ENCODE peak calls at places on chromosomes 11 and 22, in six cellular contexts. Q is foreskin fibroblast, K is GM13977, W is dorsolateral prefrontal cortex, S is heart right ventricle, T is tibial nerve. B is an unnamed sample.
A peak's percentile ranks its signal among the peaks of the same experiment; 100 is the strongest.

GRCh38 chr11:130782361-130783221 is 133.7 kb downstream of the SNX19 start:
- DNase-seq in K (no peak), W (no peak), Q (no peak), T (no peak), S (no peak), B (no peak)

GRCh38 chr11:118658372-118659313 is 20.8 kb downstream of the TREH start:
- DNase-seq in K (no peak), S (no peak), W (no peak), Q (no peak), T (no peak), B (no peak)

GRCh38 chr11:134610116-134610910 is 198.3 kb upstream of the B3GAT1 start:
- DNase-seq in K (no peak), Q (no peak), S (no peak), W (no peak), T (no peak), B (no peak)

GRCh38 chr11:30218278-30218677 is 12.5 kb upstream of the FSHB start:
- DNase-seq in T (no peak), W (no peak), S (no peak), K (no peak), Q (no peak), B (no peak)

GRCh38 chr11:43135966-43136534 is 175.7 kb upstream of the API5 start:
- DNase-seq in W (no peak), K (no peak), Q (no peak), S (no peak), T (no peak), B (no peak)

GRCh38 chr11:107969219-107969618 is 39.5 kb upstream of the CUL5 start:
- DNase-seq in K (no peak), T (no peak), S (no peak), Q (no peak), W (no peak), B (no peak)

GRCh38 chr11:8867035-8867434 is 44.0 kb upstream of the AKIP1 start:
- DNase-seq in S (no peak), T (no peak), K (no peak), Q (peak; percentile 20), W (no peak), B (no peak)

GRCh38 chr22:17565986-17566687 is 2.8 kb downstream of the SLC25A18 start:
- DNase-seq in W (no peak), Q (no peak), K (no peak), T (no peak), S (no peak), B (no peak)

GRCh38 chr11:815675-816432 is 2.9 kb upstream of the PNPLA2 start:
- DNase-seq in K (no peak), Q (no peak), S (no peak), W (no peak), T (no peak), B (no peak)

GRCh38 chr11:17572791-17573460 is 25.9 kb downstream of the OTOG start:
- DNase-seq in K (no peak), W (peak; percentile 30), Q (no peak), S (no peak), T (no peak), B (no peak)

GRCh38 chr22:48950151-48950915 is 877.3 kb downstream of the BRD1 start:
- DNase-seq in S (no peak), Q (no peak), K (no peak), W (peak; percentile 25), T (no peak), B (no peak)

GRCh38 chr22:46104881-46105493 is 45.3 kb upstream of the PPARA start:
- DNase-seq in S (no peak), Q (no peak), T (no peak), K (no peak), W (no peak), B (no peak)

GRCh38 chr22:46195487-46196165 is 45.3 kb downstream of the PPARA start:
- DNase-seq in W (no peak), T (no peak), Q (no peak), S (no peak), K (no peak), B (no peak)

GRCh38 chr11:96200243-96200642 is 142.8 kb downstream of the MAML2 start:
- DNase-seq in K (no peak), S (no peak), Q (peak; percentile 63), T (no peak), W (no peak), B (peak; percentile 80)

GRCh38 chr22:30859714-30860095 is 108.9 kb downstream of the MORC2 start:
- DNase-seq in W (peak; percentile 14), T (no peak), Q (no peak), S (no peak), K (no peak), B (no peak)

GRCh38 chr11:11428714-11429113 is 75.7 kb upstream of the CSNK2A3 start:
- DNase-seq in K (no peak), S (no peak), W (no peak), Q (no peak), T (no peak), B (no peak)

GRCh38 chr11:67032830-67033555 is 10.1 kb downstream of the SYT12 start:
- DNase-seq in S (no peak), K (no peak), W (no peak), Q (peak; percentile 85), T (no peak), B (peak; percentile 44)

GRCh38 chr22:46801826-46802607 is 39.6 kb downstream of the TBC1D22A start:
- DNase-seq in W (no peak), Q (no peak), K (no peak), S (no peak), T (no peak), B (no peak)

GRCh38 chr11:35617687-35618496 is at the start of gene FJX1:
- DNase-seq in W (peak; percentile 44), S (peak; percentile 61), T (no peak), Q (peak; percentile 92), K (peak; percentile 84), B (peak; percentile 56)

GRCh38 chr22:40240671-40241070 is 62.9 kb downstream of the TNRC6B start:
- DNase-seq in W (no peak), T (no peak), S (no peak), K (no peak), Q (no peak), B (no peak)

GRCh38 chr11:63572026-63572688 is 9.0 kb upstream of the PLAAT2 start:
- DNase-seq in S (no peak), W (no peak), K (no peak), Q (no peak), T (no peak), B (no peak)

GRCh38 chr11:114368918-114369680 is 31.2 kb downstream of the C11orf71 start:
- DNase-seq in W (no peak), T (no peak), Q (no peak), K (no peak), S (no peak), B (no peak)

GRCh38 chr11:14374922-14375630 is 16.1 kb upstream of the RRAS2 start:
- DNase-seq in T (no peak), W (no peak), S (no peak), Q (no peak), K (no peak), B (no peak)

GRCh38 chr11:126355324-126355925 is at the start of gene ST3GAL4:
- DNase-seq in T (peak; percentile 66), Q (peak; percentile 70), K (peak; percentile 92), W (peak; percentile 81), S (peak; percentile 91), B (no peak)

GRCh38 chr22:22787805-22788459 is 99.7 kb upstream of the IGLL5 start:
- DNase-seq in W (peak; percentile 42), T (peak; percentile 29), S (peak; percentile 48), K (peak; percentile 68), Q (peak; percentile 12), B (no peak)

GRCh38 chr11:68412593-68413475 is 47.7 kb upstream of the PPP6R3 start:
- DNase-seq in Q (peak; percentile 90), K (peak; percentile 60), T (no peak), S (no peak), W (no peak), B (no peak)

GRCh38 chr22:29524440-29525191 is 28.9 kb downstream of the THOC5 start:
- DNase-seq in W (no peak), Q (peak; percentile 5), T (no peak), S (no peak), K (peak; percentile 37), B (no peak)

GRCh38 chr11:26227311-26227710 is 104.6 kb upstream of the ANO3 start:
- DNase-seq in K (peak; percentile 36), T (no peak), S (no peak), Q (peak; percentile 85), W (no peak), B (peak; percentile 91)
- TF ChIP-seq CTCF in K (peak; percentile 44), T (peak; percentile 37), S (peak; percentile 47), Q (peak; percentile 39), W (peak; percentile 43), B (peak; percentile 52)

DNA sequence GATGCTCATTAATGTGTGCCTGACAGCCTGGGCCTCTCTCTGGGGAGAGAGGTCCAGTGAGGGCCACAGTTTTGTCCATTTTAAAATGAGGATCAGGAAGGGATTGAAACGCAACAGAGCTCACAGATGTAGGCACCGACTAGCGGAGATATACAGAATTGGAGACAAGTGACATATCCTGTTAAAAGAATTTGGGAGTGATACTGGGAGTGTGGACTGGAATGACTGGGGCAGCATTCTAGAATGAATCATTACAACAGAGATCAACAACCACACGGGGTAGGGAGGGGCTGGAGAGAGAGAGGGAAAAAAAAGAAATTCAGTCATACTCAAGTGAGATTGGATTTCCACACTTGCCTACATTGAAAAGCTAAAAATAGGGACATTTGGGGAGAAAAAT is 2.5 kb upstream of the NCAM1 start:
- DNase-seq in Q (peak; percentile 19), S (no peak), K (no peak), W (no peak), T (no peak), B (no peak)
- TF ChIP-seq CTCF in Q (peak; percentile 16), S (peak; percentile 29), K (no peak), W (no peak), T (no peak), B (no peak)

DNA sequence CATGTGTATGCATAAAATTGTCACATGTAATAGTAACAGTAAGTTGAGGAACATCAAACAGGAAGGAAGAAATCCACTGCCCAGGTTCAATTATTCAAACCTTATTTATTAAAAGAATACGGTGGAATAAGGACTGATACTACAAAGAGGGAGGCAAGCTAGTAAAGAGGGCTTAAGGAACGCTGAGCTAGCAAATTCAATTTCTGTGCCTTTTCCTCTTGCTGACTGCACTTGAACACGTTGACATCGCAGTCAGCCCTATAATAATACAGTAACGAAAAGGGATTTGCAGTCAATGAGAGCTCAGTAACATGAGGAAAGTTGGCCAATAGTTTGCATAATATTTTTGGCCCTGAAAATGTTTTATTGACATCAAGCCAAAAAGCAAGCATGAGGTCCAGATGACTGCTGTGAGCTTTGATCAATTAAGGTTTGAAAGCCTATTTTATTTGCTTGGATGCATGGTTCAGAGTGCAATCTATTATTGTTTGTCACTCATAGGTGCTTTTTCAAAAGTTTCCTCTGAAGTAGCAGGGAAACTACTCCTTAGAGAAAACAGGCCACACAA is 861.8 kb downstream of the LRRC4C start:
- DNase-seq in K (no peak), W (no peak), S (no peak), Q (no peak), T (no peak), B (no peak)
- TF ChIP-seq CTCF in K (no peak), W (no peak), S (no peak), Q (no peak), T (no peak), B (no peak)

DNA sequence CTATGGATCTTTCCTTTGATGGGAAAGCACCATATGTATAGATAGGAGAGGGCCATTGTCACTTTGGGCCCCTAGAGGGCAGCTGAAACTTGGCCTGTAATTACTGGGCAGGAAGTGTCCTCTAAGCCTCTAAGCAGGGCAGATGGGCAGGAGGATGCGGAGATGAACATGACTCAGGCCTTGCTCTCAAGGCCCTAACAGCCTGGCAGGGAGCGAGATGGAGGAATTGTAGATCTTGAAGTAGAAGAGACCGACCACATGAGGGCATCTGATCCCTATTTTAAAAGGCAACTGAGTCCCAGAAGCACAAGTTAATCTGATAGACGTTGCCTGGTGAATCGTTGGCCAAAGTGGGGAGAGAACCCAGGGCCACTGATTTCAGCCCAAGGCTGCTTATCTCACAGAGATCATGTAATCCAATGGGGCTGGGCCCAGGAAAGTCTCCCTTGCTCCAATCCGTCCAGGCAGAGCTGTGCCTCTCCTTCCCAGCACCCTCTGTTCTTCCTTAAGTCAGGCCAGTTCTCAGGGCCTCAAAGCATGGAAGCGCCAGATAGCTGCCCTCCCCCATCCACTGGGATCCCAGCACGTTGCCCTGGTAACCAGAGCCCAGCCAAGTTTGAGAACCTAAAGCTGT is 2.5 kb upstream of the SEPTIN3 start:
- DNase-seq in S (no peak), T (no peak), Q (peak; percentile 88), W (peak; percentile 60), K (peak; percentile 74), B (peak; percentile 78)
- TF ChIP-seq CTCF in S (peak; percentile 38), T (peak; percentile 21), Q (peak; percentile 49), W (peak; percentile 50), K (peak; percentile 63), B (peak; percentile 47)

B was measured in AG09319.